ENCODE peak calls at places on chromosomes 1 and 21, in seven cellular contexts. F, R, Q, M, N, I and Y are unnamed samples.

GRCh38 chr1:49016030-49016991 is 239.6 kb upstream of the BEND5 start:
- DNase-seq in R (no peak), I (no peak), N (no peak), F (no peak), M (peak; percentile 24), Q (no peak), Y (no peak)

GRCh38 chr1:100626397-100626796 is 88.5 kb downstream of the GPR88 start:
- DNase-seq in N (no peak), I (no peak), Q (no peak), M (no peak), F (no peak), R (no peak), Y (no peak)

GRCh38 chr1:56284933-56285332 is 294.4 kb downstream of the PLPP3 start:
- DNase-seq in I (no peak), N (no peak), Q (no peak), R (no peak), F (no peak), M (no peak), Y (no peak)

GRCh38 chr1:181806791-181807190 is 254.7 kb downstream of the ZNF648 start:
- DNase-seq in F (no peak), R (no peak), Q (no peak), M (no peak), I (no peak), N (no peak), Y (no peak)

GRCh38 chr1:79188371-79188770 is 181.8 kb upstream of the ADGRL4 start:
- DNase-seq in F (no peak), Q (no peak), N (no peak), M (no peak), I (no peak), R (no peak), Y (no peak)

GRCh38 chr1:32447469-32448185 is 17.2 kb upstream of the ZBTB8B start:
- DNase-seq in M (no peak), I (no peak), F (no peak), N (no peak), R (no peak), Q (no peak), Y (no peak)

GRCh38 chr21:31909153-31909771 is 36.4 kb downstream of the HUNK start:
- DNase-seq in R (no peak), F (no peak), M (no peak), Q (no peak), N (no peak), I (no peak), Y (no peak)

GRCh38 chr1:97412155-97412554 is 508.7 kb downstream of the DPYD start:
- DNase-seq in F (no peak), M (no peak), I (no peak), R (no peak), N (no peak), Q (no peak), Y (no peak)

GRCh38 chr1:228163004-228163753 is 2.4 kb upstream of the IBA57 start:
- DNase-seq in F (no peak), M (no peak), N (peak; percentile 63), R (no peak), I (no peak), Q (no peak), Y (no peak)

GRCh38 chr1:1921901-1922753 is 3.0 kb upstream of the TMEM52 start:
- DNase-seq in R (no peak), M (no peak), N (peak; percentile 29), I (no peak), F (no peak), Q (no peak), Y (no peak)

GRCh38 chr1:154548028-154548427 is 10.4 kb downstream of the UBE2Q1 start:
- DNase-seq in F (no peak), N (peak; percentile 70), R (no peak), M (no peak), I (no peak), Q (no peak), Y (no peak)

GRCh38 chr1:47587891-47588582 is 150.2 kb downstream of the FOXD2 start:
- DNase-seq in I (no peak), R (no peak), Q (no peak), N (peak; percentile 52), M (no peak), F (no peak), Y (no peak)

GRCh38 chr1:12630946-12631540 is 12.8 kb upstream of the AADACL4 start:
- DNase-seq in M (no peak), Q (no peak), F (no peak), R (no peak), I (no peak), N (no peak), Y (no peak)

GRCh38 chr1:208142632-208143390 is 101.4 kb downstream of the PLXNA2 start:
- DNase-seq in R (no peak), Q (no peak), I (no peak), F (no peak), M (no peak), N (no peak), Y (no peak)

GRCh38 chr1:81873946-81874345 is 73.2 kb downstream of the ADGRL2 start:
- DNase-seq in N (no peak), R (no peak), F (no peak), M (no peak), I (no peak), Q (no peak), Y (no peak)

GRCh38 chr1:71785470-71785869 is 496.9 kb downstream of the NEGR1 start:
- DNase-seq in Q (no peak), R (no peak), M (peak; percentile 77), N (no peak), F (no peak), I (no peak), Y (no peak)

GRCh38 chr1:100736766-100737165 is 17.2 kb downstream of the VCAM1 start:
- DNase-seq in F (no peak), Q (no peak), N (no peak), M (peak; percentile 42), I (no peak), R (no peak), Y (no peak)

GRCh38 chr1:100458925-100459814 is 78.8 kb upstream of the GPR88 start:
- DNase-seq in M (peak; percentile 61), Q (peak; percentile 17), N (peak; percentile 77), F (peak; percentile 37), R (peak; percentile 39), I (peak; percentile 74), Y (peak; percentile 59)

GRCh38 chr1:177256153-177256814 is 85.5 kb downstream of the BRINP2 start:
- DNase-seq in Q (no peak), N (peak; percentile 71), R (no peak), I (peak; percentile 4), M (peak; percentile 5), F (no peak), Y (no peak)

GRCh38 chr1:100249155-100249536 is 488 bp downstream of the DBT start:
- DNase-seq in Q (no peak), I (peak; percentile 10), N (no peak), R (no peak), F (no peak), M (no peak), Y (no peak)

GRCh38 chr1:37032660-37033354 is 1.5 kb downstream of the GRIK3 start:
- DNase-seq in I (no peak), Q (no peak), R (no peak), N (no peak), M (no peak), F (no peak), Y (no peak)

GRCh38 chr1:225777058-225777582 is 506 bp upstream of the SRP9 start:
- DNase-seq in Q (no peak), I (no peak), R (peak; percentile 32), M (no peak), N (peak; percentile 32), F (no peak), Y (peak; percentile 47)

GRCh38 chr1:46133181-46133658 is 791 bp upstream of the PIK3R3 start:
- DNase-seq in I (peak; percentile 77), R (no peak), Q (peak; percentile 24), N (peak; percentile 87), F (peak; percentile 91), M (no peak), Y (no peak)

GRCh38 chr1:167819849-167820683 is 93.9 kb downstream of the ADCY10 start:
- DNase-seq in M (peak; percentile 42), N (peak; percentile 85), F (peak; percentile 16), I (no peak), Q (no peak), R (no peak), Y (no peak)

GRCh38 chr21:34811368-34811767 is 142.6 kb downstream of the CLIC6 start:
- DNase-seq in F (no peak), I (no peak), N (no peak), Q (no peak), M (no peak), R (no peak), Y (no peak)

GRCh38 chr1:151729157-151729965 is 8.0 kb downstream of the RIIAD1 start:
- DNase-seq in Q (no peak), R (no peak), M (no peak), N (no peak), F (no peak), I (no peak), Y (no peak)

GRCh38 chr1:92638498-92638897 is 146.4 kb downstream of the EVI5 start:
- DNase-seq in F (no peak), R (no peak), M (no peak), I (no peak), Q (no peak), N (no peak), Y (no peak)